ENCODE peak calls at places on chromosomes 3 and 15, in six cellular contexts. S is H9; I is CD8-positive, alpha-beta T cell; T is endodermal cell; L is ovary; K is right atrium auricular region. U is an unnamed sample. For H3K4me1, the result is how much of the 10 kb centered on the place peaks cover.

GRCh38 chr3:138909904-138910303 is 37.0 kb downstream of the FOXL2 start:
- DNase-seq in S (no peak), I (no peak), T (no peak), L (no peak), K (no peak), U (no peak)

GRCh38 chr3:46883252-46884185 is 6.0 kb downstream of the PTH1R start:
- DNase-seq in S (no peak), I (no peak), T (peak), L (peak), K (no peak), U (peak)

GRCh38 chr15:41968738-41969137 is 3.6 kb downstream of the EHD4 start:
- DNase-seq in S (no peak), I (no peak), T (no peak), L (no peak), K (no peak), U (no peak)

GRCh38 chr3:162236949-162237348 is 740.3 kb downstream of the OTOL1 start:
- DNase-seq in S (no peak), I (no peak), T (no peak), L (no peak), K (no peak), U (no peak)

GRCh38 chr3:64157150-64158035 is 67.9 kb downstream of the PRICKLE2 start:
- DNase-seq in S (no peak), I (no peak), T (no peak), L (no peak), K (no peak), U (no peak)

GRCh38 chr3:129560269-129560787 is 17.4 kb downstream of the H1-8 start:
- DNase-seq in S (no peak), I (no peak), T (no peak), L (peak), K (peak), U (no peak)

GRCh38 chr3:30658328-30659052 is 52.1 kb downstream of the TGFBR2 start:
- DNase-seq in S (no peak), I (no peak), T (no peak), L (no peak), K (no peak), U (peak)

GRCh38 chr3:39531066-39531465 is 63.6 kb downstream of the MOBP start:
- DNase-seq in S (no peak), I (no peak), T (no peak), L (no peak), K (no peak), U (no peak)

GRCh38 chr3:12934431-12934830 is 93.1 kb upstream of the RPL32 start:
- DNase-seq in S (no peak), I (no peak), T (no peak), L (peak), K (peak), U (no peak)

GRCh38 chr15:71385469-71385868 is 270.2 kb downstream of the THSD4 start:
- DNase-seq in S (no peak), I (no peak), T (no peak), L (no peak), K (no peak), U (no peak)
- H3K4me1 ChIP-seq in S (under half), I (under half), T (under half), L (under half), K (under half), U (under half)

GRCh38 chr3:14414841-14415464 is 12.5 kb downstream of the SLC6A6 start:
- DNase-seq in S (no peak), I (no peak), T (no peak), L (no peak), K (no peak), U (no peak)
- H3K4me1 ChIP-seq in S (under half), I (under half), T (under half), L (under half), K (under half), U (under half)

GRCh38 chr3:71066356-71066755 is 517.2 kb downstream of the FOXP1 start:
- DNase-seq in S (no peak), I (no peak), T (no peak), L (no peak), K (no peak), U (no peak)
- H3K4me1 ChIP-seq in S (under half), I (half or more), T (under half), L (under half), K (under half), U (under half)

GRCh38 chr15:96410175-96411055 is 79.9 kb downstream of the NR2F2 start:
- DNase-seq in S (peak), I (no peak), T (no peak), L (no peak), K (no peak), U (no peak)
- H3K4me1 ChIP-seq in S (under half), I (under half), T (under half), L (under half), K (under half), U (under half)

GRCh38 chr3:118986734-118987133 is 47.9 kb downstream of the IGSF11 start:
- DNase-seq in S (no peak), I (no peak), T (no peak), L (no peak), K (no peak), U (no peak)

GRCh38 chr3:118991775-118992174 is 42.9 kb downstream of the IGSF11 start:
- DNase-seq in S (no peak), I (no peak), T (no peak), L (peak), K (no peak), U (no peak)

GRCh38 chr3:118990818-118991560 is 43.7 kb downstream of the IGSF11 start:
- DNase-seq in S (no peak), I (no peak), T (no peak), L (no peak), K (no peak), U (no peak)

GRCh38 chr3:118987466-118987865 is 47.2 kb downstream of the IGSF11 start:
- DNase-seq in S (no peak), I (no peak), T (peak), L (peak), K (peak), U (no peak)

GRCh38 chr3:118988198-118988842 is 46.3 kb downstream of the IGSF11 start:
- DNase-seq in S (no peak), I (no peak), T (no peak), L (no peak), K (no peak), U (no peak)
- H3K4me1 ChIP-seq in S (under half), I (under half), T (under half), L (under half), K (under half), U (under half)